ENCODE peak calls at places on chromosomes 13 and 19, in ten cellular contexts. C, R, P, B, D, Q, J, T, N and I are unnamed samples.

GRCh38 chr19:33778089-33778791 is 18.4 kb upstream of the KCTD15 start:
- DNase-seq in C (peak), R (no peak), P (peak), B (peak), D (peak), Q (peak), J (peak), T (no peak), N (peak), I (peak)

GRCh38 chr13:39410089-39410901 is 192.7 kb downstream of the LHFPL6 start:
- DNase-seq in C (no peak), R (no peak), P (peak), B (peak), D (no peak), Q (no peak), J (no peak), T (no peak), N (no peak), I (no peak)

GRCh38 chr13:102774596-102775375 is 1.2 kb upstream of the TEX30 start:
- DNase-seq in C (no peak), R (no peak), P (no peak), B (no peak), D (no peak), Q (no peak), J (no peak), T (no peak), N (no peak), I (no peak)

GRCh38 chr13:72341904-72342303 is 385.5 kb downstream of the MZT1 start:
- DNase-seq in C (peak), R (no peak), P (no peak), B (no peak), D (no peak), Q (no peak), J (no peak), T (no peak), N (no peak), I (no peak)

GRCh38 chr19:42284641-42285341 is 15.7 kb downstream of the CIC start:
- DNase-seq in C (peak), R (no peak), P (no peak), B (no peak), D (no peak), Q (no peak), J (no peak), T (no peak), N (no peak), I (no peak)

GRCh38 chr13:111227405-111227804 is 93.0 kb upstream of the TEX29 start:
- DNase-seq in C (no peak), R (no peak), P (no peak), B (no peak), D (no peak), Q (no peak), J (no peak), T (no peak), N (no peak), I (no peak)

GRCh38 chr19:30361721-30362120 is 10.5 kb upstream of the ZNF536 start:
- DNase-seq in C (no peak), R (no peak), P (no peak), B (no peak), D (no peak), Q (no peak), J (no peak), T (no peak), N (no peak), I (no peak)

GRCh38 chr13:29884671-29885424 is 34.4 kb upstream of the UBL3 start:
- DNase-seq in C (peak), R (no peak), P (peak), B (peak), D (no peak), Q (no peak), J (no peak), T (no peak), N (no peak), I (no peak)

GRCh38 chr13:95233026-95233635 is 68.1 kb downstream of the ABCC4 start:
- DNase-seq in C (no peak), R (no peak), P (peak), B (no peak), D (no peak), Q (no peak), J (no peak), T (no peak), N (no peak), I (no peak)

GRCh38 chr19:1690570-1691307 is 38.3 kb upstream of the TCF3 start:
- DNase-seq in C (peak), R (no peak), P (peak), B (peak), D (no peak), Q (peak), J (peak), T (no peak), N (no peak), I (peak)

GRCh38 chr13:110387451-110388140 is 80.5 kb downstream of the COL4A2 start:
- DNase-seq in C (peak), R (no peak), P (no peak), B (peak), D (peak), Q (no peak), J (no peak), T (no peak), N (no peak), I (no peak)

GRCh38 chr13:112032186-112032835 is 34.6 kb upstream of the SOX1 start:
- DNase-seq in C (no peak), R (no peak), P (no peak), B (no peak), D (no peak), Q (no peak), J (no peak), T (no peak), N (no peak), I (peak)

GRCh38 chr13:31749929-31750328 is 10.6 kb downstream of the RXFP2 start:
- DNase-seq in C (no peak), R (peak), P (no peak), B (peak), D (no peak), Q (no peak), J (no peak), T (no peak), N (no peak), I (peak)

GRCh38 chr19:28956421-28956820 is 256.5 kb downstream of the UQCRFS1 start:
- DNase-seq in C (peak), R (no peak), P (no peak), B (no peak), D (no peak), Q (no peak), J (no peak), T (no peak), N (no peak), I (no peak)

GRCh38 chr13:51978836-51979556 is 32.3 kb downstream of the ATP7B start:
- DNase-seq in C (no peak), R (no peak), P (no peak), B (peak), D (no peak), Q (peak), J (no peak), T (no peak), N (no peak), I (no peak)

GRCh38 chr19:30158893-30159245 is 213.3 kb upstream of the ZNF536 start:
- DNase-seq in C (no peak), R (no peak), P (no peak), B (no peak), D (no peak), Q (no peak), J (no peak), T (no peak), N (no peak), I (no peak)

GRCh38 chr19:9584073-9584833 is at the start of gene ZNF121:
- DNase-seq in C (peak), R (peak), P (peak), B (peak), D (peak), Q (peak), J (peak), T (peak), N (peak), I (peak)

GRCh38 chr19:50943074-50943828 is 9.6 kb downstream of the KLK5 start:
- DNase-seq in C (no peak), R (no peak), P (no peak), B (no peak), D (no peak), Q (no peak), J (no peak), T (no peak), N (no peak), I (peak)

GRCh38 chr19:40687525-40688016 is 2.9 kb downstream of the NUMBL start:
- DNase-seq in C (no peak), R (no peak), P (no peak), B (peak), D (peak), Q (peak), J (peak), T (no peak), N (peak), I (no peak)

GRCh38 chr13:72953391-72953960 is 105.3 kb upstream of the KLF5 start:
- DNase-seq in C (no peak), R (no peak), P (no peak), B (no peak), D (no peak), Q (peak), J (no peak), T (no peak), N (no peak), I (no peak)

GRCh38 chr13:101915333-101915732 is 462.9 kb downstream of the ITGBL1 start:
- DNase-seq in C (no peak), R (no peak), P (no peak), B (no peak), D (no peak), Q (no peak), J (no peak), T (peak), N (no peak), I (no peak)

GRCh38 chr19:14002571-14003278 is 3.4 kb downstream of the RFX1 start:
- DNase-seq in C (no peak), R (no peak), P (no peak), B (no peak), D (no peak), Q (no peak), J (no peak), T (no peak), N (no peak), I (no peak)

GRCh38 chr19:1873524-1874473 is 10.4 kb upstream of the KLF16 start:
- DNase-seq in C (no peak), R (no peak), P (no peak), B (no peak), D (peak), Q (no peak), J (peak), T (no peak), N (no peak), I (no peak)

GRCh38 chr19:47310819-47311218 is 1.2 kb downstream of the C5AR1 start:
- DNase-seq in C (no peak), R (no peak), P (peak), B (peak), D (peak), Q (no peak), J (peak), T (peak), N (peak), I (peak)

GRCh38 chr19:591099-591958 is 1.6 kb downstream of the HCN2 start:
- DNase-seq in C (peak), R (no peak), P (no peak), B (peak), D (no peak), Q (no peak), J (no peak), T (no peak), N (no peak), I (no peak)

GRCh38 chr19:55659822-55660221 is 5.0 kb downstream of the U2AF2 start:
- DNase-seq in C (no peak), R (no peak), P (no peak), B (no peak), D (no peak), Q (no peak), J (no peak), T (no peak), N (no peak), I (no peak)

GRCh38 chr13:78657699-78658629 is 991 bp downstream of the OBI1 start:
- DNase-seq in C (peak), R (no peak), P (peak), B (peak), D (no peak), Q (no peak), J (no peak), T (peak), N (no peak), I (peak)

GRCh38 chr19:27774827-27775226 is 1438.1 kb downstream of the UQCRFS1 start:
- DNase-seq in C (peak), R (no peak), P (peak), B (no peak), D (no peak), Q (no peak), J (no peak), T (no peak), N (peak), I (no peak)

GRCh38 chr19:18437481-18438330 is at the start of gene ISYNA1:
- DNase-seq in C (peak), R (no peak), P (peak), B (peak), D (peak), Q (no peak), J (peak), T (peak), N (peak), I (no peak)

GRCh38 chr19:7988307-7988706 is 17.1 kb downstream of the ELAVL1 start:
- DNase-seq in C (no peak), R (no peak), P (no peak), B (no peak), D (no peak), Q (no peak), J (no peak), T (peak), N (no peak), I (peak)

GRCh38 chr19:30320916-30321315 is 51.3 kb upstream of the ZNF536 start:
- DNase-seq in C (no peak), R (no peak), P (no peak), B (no peak), D (no peak), Q (no peak), J (no peak), T (no peak), N (no peak), I (no peak)

GRCh38 chr19:28403698-28404099 is 809.3 kb downstream of the UQCRFS1 start:
- DNase-seq in C (no peak), R (no peak), P (no peak), B (no peak), D (no peak), Q (no peak), J (no peak), T (no peak), N (no peak), I (no peak)

GRCh38 chr13:35179494-35179893 is 237.4 kb downstream of the NBEA start:
- DNase-seq in C (no peak), R (no peak), P (peak), B (peak), D (no peak), Q (no peak), J (no peak), T (no peak), N (no peak), I (no peak)

GRCh38 chr13:101736551-101736950 is 284.1 kb downstream of the ITGBL1 start:
- DNase-seq in C (no peak), R (no peak), P (no peak), B (no peak), D (no peak), Q (no peak), J (no peak), T (peak), N (no peak), I (no peak)

GRCh38 chr19:46958542-46958941 is 61.1 kb upstream of the NPAS1 start:
- DNase-seq in C (no peak), R (no peak), P (no peak), B (peak), D (no peak), Q (no peak), J (no peak), T (no peak), N (no peak), I (no peak)

DNA sequence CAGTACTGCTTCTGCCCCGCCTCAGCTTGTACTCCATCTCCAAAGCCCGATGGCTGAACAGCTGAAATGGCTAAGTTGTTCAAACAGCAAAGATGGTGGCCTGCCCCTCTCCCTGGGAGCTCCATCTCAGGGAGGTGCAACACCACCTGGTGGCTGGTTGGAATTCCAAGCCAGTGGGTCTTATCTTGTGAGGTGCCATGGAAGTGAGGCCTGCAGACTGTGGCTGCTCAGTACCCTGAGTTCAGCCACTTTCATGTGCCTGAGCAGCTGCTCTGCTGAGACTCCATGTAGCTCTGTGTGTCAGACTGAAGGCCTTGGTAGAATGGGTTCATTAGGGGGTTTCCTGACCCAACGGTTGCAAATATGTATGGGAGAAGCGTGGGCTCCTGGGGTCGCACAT is 67.3 kb upstream of the SPRY2 start:
- DNase-seq in C (peak), R (no peak), P (peak), B (no peak), D (no peak), Q (no peak), J (no peak), T (no peak), N (peak), I (no peak)
- TF ChIP-seq CTCF in C (peak), R (no peak), P (peak), B (no peak), D (no peak), Q (no peak), J (no peak), T (no peak), N (no peak), I (no peak)

GRCh38 chr13:107370036-107370785 is 802.3 kb upstream of the ARGLU1 start:
- DNase-seq in C (no peak), R (peak), P (no peak), B (peak), D (no peak), Q (no peak), J (no peak), T (no peak), N (no peak), I (peak)
- H3K27ac ChIP-seq in C (no peak), R (peak), P (no peak), B (no peak), D (no peak), Q (no peak), J (no peak), T (no peak), N (no peak), I (no peak)

DNA sequence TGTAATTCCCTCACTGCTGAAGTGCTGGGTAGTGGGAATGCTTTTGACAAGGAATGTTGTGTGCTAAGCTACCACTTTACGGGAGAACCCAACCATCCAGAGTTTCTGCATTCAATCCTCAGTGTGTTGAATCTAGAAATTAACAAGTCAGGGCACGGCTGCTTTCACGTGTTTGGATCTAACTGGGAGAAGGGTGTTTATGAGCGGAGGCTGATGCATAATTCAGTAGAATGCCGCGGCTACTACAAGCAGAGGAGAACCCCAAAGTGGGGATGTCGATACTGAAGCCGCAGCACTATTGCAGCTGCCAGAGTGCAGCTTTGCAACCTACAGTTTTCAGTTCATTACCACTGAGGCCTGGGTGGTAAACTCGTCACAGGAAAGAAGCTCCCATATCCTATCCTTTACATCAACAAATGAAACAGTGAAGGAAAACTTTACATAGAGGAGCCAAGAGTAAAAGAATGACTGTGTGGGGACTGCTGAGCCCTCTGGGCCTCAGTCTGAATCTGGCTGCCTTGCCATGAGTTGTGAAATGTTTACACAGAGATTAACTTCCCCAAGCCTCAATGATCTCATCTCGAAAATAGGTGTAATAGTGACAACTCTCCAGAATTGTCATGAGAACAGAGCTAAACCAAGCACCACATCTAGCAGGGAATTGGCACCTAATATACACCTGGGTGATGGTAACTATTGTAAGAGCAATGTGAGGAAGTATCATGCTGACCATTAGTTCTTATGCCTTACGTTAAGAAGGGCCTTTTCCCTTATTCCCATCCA is 531.7 kb downstream of the MYO16 start:
- DNase-seq in C (no peak), R (no peak), P (no peak), B (no peak), D (no peak), Q (no peak), J (no peak), T (peak), N (no peak), I (peak)
- TF ChIP-seq CTCF in C (no peak), R (no peak), P (no peak), B (no peak), D (no peak), Q (no peak), J (no peak), T (no peak), N (no peak), I (no peak)

GRCh38 chr19:4877753-4878490 is 10.5 kb upstream of the PLIN3 start:
- DNase-seq in C (peak), R (no peak), P (no peak), B (no peak), D (no peak), Q (no peak), J (no peak), T (no peak), N (no peak), I (no peak)
- H3K27ac ChIP-seq in C (peak), R (peak), P (no peak), B (no peak), D (peak), Q (no peak), J (no peak), T (no peak), N (no peak), I (peak)

GRCh38 chr13:24680258-24680920 is at the start of gene ATP12A:
- DNase-seq in C (peak), R (no peak), P (peak), B (no peak), D (no peak), Q (peak), J (no peak), T (no peak), N (no peak), I (peak)
- TF ChIP-seq CTCF in C (peak), R (no peak), P (peak), B (no peak), D (peak), Q (no peak), J (no peak), T (no peak), N (no peak), I (no peak)

DNA sequence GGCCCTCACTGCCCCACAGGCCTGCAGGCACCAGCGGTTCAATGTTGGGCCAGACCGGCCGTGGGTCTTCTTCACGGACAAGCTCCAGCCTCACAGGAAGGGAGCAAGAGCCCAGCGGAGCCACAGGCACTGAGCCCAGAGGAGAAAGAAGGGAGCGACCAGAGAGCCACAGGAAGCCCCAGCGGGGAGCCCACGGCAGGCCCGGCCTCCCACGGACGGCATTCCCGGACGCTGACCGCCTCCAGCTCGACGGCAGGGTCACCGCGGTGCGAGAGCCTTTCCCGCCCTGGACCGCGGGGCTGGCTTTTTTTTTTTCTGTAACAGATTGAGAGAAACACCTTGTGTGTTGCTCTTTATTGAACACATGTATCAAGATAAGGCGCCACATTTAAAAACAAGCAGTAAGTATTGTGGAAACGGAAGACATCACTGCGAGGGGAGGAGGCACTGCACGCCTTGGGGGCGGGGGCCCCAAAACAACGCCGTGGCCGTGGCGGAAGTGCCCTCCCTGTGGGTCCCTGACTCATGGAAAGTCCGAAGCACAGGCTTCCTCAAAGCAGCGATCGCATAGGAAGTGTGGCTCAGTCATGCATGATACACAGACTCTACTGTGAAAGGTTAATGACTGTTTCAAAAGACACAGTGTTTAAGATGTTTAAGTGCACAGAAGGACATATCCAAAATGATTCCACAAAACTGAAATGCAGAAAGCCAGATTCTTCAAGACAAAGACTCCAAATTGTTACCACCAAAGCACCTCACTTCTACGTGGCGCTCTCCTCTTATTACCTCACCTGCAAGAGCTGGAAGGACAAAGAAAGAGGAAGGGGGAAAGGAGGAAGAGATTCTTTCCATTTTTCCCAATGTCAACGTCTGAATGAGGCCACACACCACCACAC is 3.5 kb downstream of the RASA3 start:
- DNase-seq in C (no peak), R (peak), P (peak), B (peak), D (peak), Q (no peak), J (peak), T (no peak), N (no peak), I (no peak)
- H3K27ac ChIP-seq in C (no peak), R (peak), P (peak), B (peak), D (peak), Q (peak), J (peak), T (no peak), N (no peak), I (peak)

GRCh38 chr13:66689628-66690027 is 540.5 kb downstream of the PCDH9 start:
- DNase-seq in C (no peak), R (no peak), P (peak), B (peak), D (no peak), Q (no peak), J (no peak), T (no peak), N (peak), I (no peak)
- TF ChIP-seq CTCF in C (peak), R (peak), P (peak), B (peak), D (peak), Q (no peak), J (peak), T (no peak), N (peak), I (no peak)